ENCODE peak calls at places on chromosomes 2 and 18, in ten cellular contexts. One of them, this sample, is unnamed.

GRCh38 chr2:124810132-124810531 is 785.0 kb downstream of the CNTNAP5 start:
- DNase-seq in nephron progenitor cell: peak
- DNase-seq in tibial artery: no peak
- DNase-seq in thoracic aorta: no peak
- DNase-seq in dorsolateral prefrontal cortex: no peak
- DNase-seq in astrocyte of the spinal cord: no peak
- DNase-seq in CD4-positive, alpha-beta T cell: no peak
- DNase-seq in pancreas: no peak
- DNase-seq in heart left ventricle: peak
- DNase-seq in AG04450: no peak
- DNase-seq in this sample: peak

GRCh38 chr18:39455300-39455699 is 1889.7 kb upstream of the CELF4 start:
- DNase-seq in CD4-positive, alpha-beta T cell: no peak
- DNase-seq in heart left ventricle: no peak
- DNase-seq in nephron progenitor cell: no peak
- DNase-seq in pancreas: no peak
- DNase-seq in dorsolateral prefrontal cortex: no peak
- DNase-seq in thoracic aorta: no peak
- DNase-seq in astrocyte of the spinal cord: peak
- DNase-seq in tibial artery: no peak
- DNase-seq in AG04450: no peak
- DNase-seq in this sample: peak

GRCh38 chr2:38690499-38691420 is 24.8 kb downstream of the GALM start:
- DNase-seq in dorsolateral prefrontal cortex: no peak
- DNase-seq in pancreas: no peak
- DNase-seq in thoracic aorta: no peak
- DNase-seq in heart left ventricle: no peak
- DNase-seq in nephron progenitor cell: no peak
- DNase-seq in AG04450: peak
- DNase-seq in CD4-positive, alpha-beta T cell: no peak
- DNase-seq in tibial artery: peak
- DNase-seq in astrocyte of the spinal cord: peak
- DNase-seq in this sample: peak

GRCh38 chr18:45993441-45993840 is 26.3 kb upstream of the EPG5 start:
- DNase-seq in astrocyte of the spinal cord: peak
- DNase-seq in thoracic aorta: no peak
- DNase-seq in dorsolateral prefrontal cortex: no peak
- DNase-seq in tibial artery: no peak
- DNase-seq in pancreas: no peak
- DNase-seq in heart left ventricle: no peak
- DNase-seq in CD4-positive, alpha-beta T cell: no peak
- DNase-seq in nephron progenitor cell: no peak
- DNase-seq in AG04450: peak
- DNase-seq in this sample: peak

GRCh38 chr2:3692375-3692774 is 11.0 kb upstream of the DCDC2C start:
- DNase-seq in heart left ventricle: no peak
- DNase-seq in tibial artery: no peak
- DNase-seq in astrocyte of the spinal cord: peak
- DNase-seq in dorsolateral prefrontal cortex: no peak
- DNase-seq in CD4-positive, alpha-beta T cell: no peak
- DNase-seq in thoracic aorta: no peak
- DNase-seq in AG04450: no peak
- DNase-seq in nephron progenitor cell: no peak
- DNase-seq in pancreas: no peak
- DNase-seq in this sample: peak

GRCh38 chr2:55581435-55581834 is 36.0 kb downstream of the PPP4R3B start:
- DNase-seq in astrocyte of the spinal cord: no peak
- DNase-seq in pancreas: no peak
- DNase-seq in dorsolateral prefrontal cortex: no peak
- DNase-seq in tibial artery: no peak
- DNase-seq in CD4-positive, alpha-beta T cell: no peak
- DNase-seq in AG04450: no peak
- DNase-seq in nephron progenitor cell: no peak
- DNase-seq in heart left ventricle: no peak
- DNase-seq in thoracic aorta: no peak
- DNase-seq in this sample: no peak

GRCh38 chr2:193837368-193837767 is 1642.6 kb upstream of the TMEFF2 start:
- DNase-seq in tibial artery: no peak
- DNase-seq in heart left ventricle: no peak
- DNase-seq in pancreas: no peak
- DNase-seq in AG04450: no peak
- DNase-seq in astrocyte of the spinal cord: peak
- DNase-seq in thoracic aorta: no peak
- DNase-seq in CD4-positive, alpha-beta T cell: no peak
- DNase-seq in nephron progenitor cell: no peak
- DNase-seq in dorsolateral prefrontal cortex: no peak
- DNase-seq in this sample: peak

GRCh38 chr2:212539145-212539880 is 711 bp upstream of the ERBB4 start:
- DNase-seq in tibial artery: peak
- DNase-seq in thoracic aorta: no peak
- DNase-seq in AG04450: no peak
- DNase-seq in pancreas: peak
- DNase-seq in astrocyte of the spinal cord: no peak
- DNase-seq in dorsolateral prefrontal cortex: peak
- DNase-seq in heart left ventricle: peak
- DNase-seq in nephron progenitor cell: peak
- DNase-seq in CD4-positive, alpha-beta T cell: no peak
- DNase-seq in this sample: peak

GRCh38 chr2:16644204-16644925 is 21.3 kb downstream of the CYRIA start:
- DNase-seq in tibial artery: no peak
- DNase-seq in pancreas: no peak
- DNase-seq in CD4-positive, alpha-beta T cell: no peak
- DNase-seq in thoracic aorta: no peak
- DNase-seq in AG04450: no peak
- DNase-seq in astrocyte of the spinal cord: no peak
- DNase-seq in heart left ventricle: no peak
- DNase-seq in nephron progenitor cell: no peak
- DNase-seq in dorsolateral prefrontal cortex: no peak
- DNase-seq in this sample: peak

GRCh38 chr18:49726564-49726963 is 86.8 kb downstream of the ACAA2 start:
- DNase-seq in heart left ventricle: no peak
- DNase-seq in CD4-positive, alpha-beta T cell: no peak
- DNase-seq in pancreas: no peak
- DNase-seq in AG04450: no peak
- DNase-seq in thoracic aorta: no peak
- DNase-seq in astrocyte of the spinal cord: no peak
- DNase-seq in dorsolateral prefrontal cortex: no peak
- DNase-seq in tibial artery: no peak
- DNase-seq in nephron progenitor cell: no peak
- DNase-seq in this sample: no peak

GRCh38 chr2:47666332-47666731 is 116.6 kb upstream of the MSH6 start:
- DNase-seq in AG04450: no peak
- DNase-seq in astrocyte of the spinal cord: no peak
- DNase-seq in dorsolateral prefrontal cortex: no peak
- DNase-seq in pancreas: no peak
- DNase-seq in tibial artery: no peak
- DNase-seq in heart left ventricle: no peak
- DNase-seq in thoracic aorta: no peak
- DNase-seq in CD4-positive, alpha-beta T cell: no peak
- DNase-seq in nephron progenitor cell: no peak
- DNase-seq in this sample: no peak

GRCh38 chr2:47660167-47660566 is 122.8 kb upstream of the MSH6 start:
- DNase-seq in thoracic aorta: no peak
- DNase-seq in CD4-positive, alpha-beta T cell: no peak
- DNase-seq in AG04450: no peak
- DNase-seq in astrocyte of the spinal cord: no peak
- DNase-seq in nephron progenitor cell: no peak
- DNase-seq in tibial artery: no peak
- DNase-seq in heart left ventricle: no peak
- DNase-seq in pancreas: no peak
- DNase-seq in dorsolateral prefrontal cortex: no peak
- DNase-seq in this sample: no peak

GRCh38 chr2:47662547-47662946 is 120.4 kb upstream of the MSH6 start:
- DNase-seq in CD4-positive, alpha-beta T cell: no peak
- DNase-seq in pancreas: no peak
- DNase-seq in AG04450: no peak
- DNase-seq in astrocyte of the spinal cord: no peak
- DNase-seq in nephron progenitor cell: no peak
- DNase-seq in thoracic aorta: no peak
- DNase-seq in heart left ventricle: no peak
- DNase-seq in tibial artery: no peak
- DNase-seq in dorsolateral prefrontal cortex: no peak
- DNase-seq in this sample: no peak

GRCh38 chr2:47661310-47661709 is 121.6 kb upstream of the MSH6 start:
- DNase-seq in astrocyte of the spinal cord: no peak
- DNase-seq in AG04450: no peak
- DNase-seq in heart left ventricle: no peak
- DNase-seq in CD4-positive, alpha-beta T cell: no peak
- DNase-seq in tibial artery: no peak
- DNase-seq in thoracic aorta: no peak
- DNase-seq in pancreas: no peak
- DNase-seq in dorsolateral prefrontal cortex: no peak
- DNase-seq in nephron progenitor cell: no peak
- DNase-seq in this sample: no peak

GRCh38 chr2:47664817-47665216 is 118.1 kb upstream of the MSH6 start:
- DNase-seq in thoracic aorta: no peak
- DNase-seq in tibial artery: no peak
- DNase-seq in pancreas: no peak
- DNase-seq in dorsolateral prefrontal cortex: no peak
- DNase-seq in CD4-positive, alpha-beta T cell: no peak
- DNase-seq in astrocyte of the spinal cord: no peak
- DNase-seq in nephron progenitor cell: no peak
- DNase-seq in heart left ventricle: no peak
- DNase-seq in AG04450: no peak
- DNase-seq in this sample: no peak
- TF ChIP-seq CTCF in thoracic aorta: no peak
- TF ChIP-seq CTCF in tibial artery: no peak
- TF ChIP-seq CTCF in pancreas: no peak
- TF ChIP-seq CTCF in dorsolateral prefrontal cortex: no peak
- TF ChIP-seq CTCF in CD4-positive, alpha-beta T cell: no peak
- TF ChIP-seq CTCF in astrocyte of the spinal cord: peak
- TF ChIP-seq CTCF in nephron progenitor cell: no peak
- TF ChIP-seq CTCF in heart left ventricle: no peak
- TF ChIP-seq CTCF in AG04450: no peak
- TF ChIP-seq CTCF in this sample: peak

GRCh38 chr2:108932736-108933135 is 56.3 kb downstream of the EDAR start:
- DNase-seq in CD4-positive, alpha-beta T cell: no peak
- DNase-seq in tibial artery: no peak
- DNase-seq in thoracic aorta: no peak
- DNase-seq in nephron progenitor cell: no peak
- DNase-seq in astrocyte of the spinal cord: no peak
- DNase-seq in heart left ventricle: no peak
- DNase-seq in AG04450: no peak
- DNase-seq in dorsolateral prefrontal cortex: peak
- DNase-seq in pancreas: no peak
- DNase-seq in this sample: no peak
- TF ChIP-seq CTCF in CD4-positive, alpha-beta T cell: no peak
- TF ChIP-seq CTCF in tibial artery: no peak
- TF ChIP-seq CTCF in thoracic aorta: no peak
- TF ChIP-seq CTCF in nephron progenitor cell: no peak
- TF ChIP-seq CTCF in astrocyte of the spinal cord: no peak
- TF ChIP-seq CTCF in heart left ventricle: no peak
- TF ChIP-seq CTCF in AG04450: no peak
- TF ChIP-seq CTCF in dorsolateral prefrontal cortex: no peak
- TF ChIP-seq CTCF in pancreas: no peak
- TF ChIP-seq CTCF in this sample: no peak

GRCh38 chr2:40556298-40556697 is 104.4 kb upstream of the SLC8A1 start:
- DNase-seq in tibial artery: no peak
- DNase-seq in thoracic aorta: no peak
- DNase-seq in astrocyte of the spinal cord: no peak
- DNase-seq in dorsolateral prefrontal cortex: no peak
- DNase-seq in pancreas: no peak
- DNase-seq in CD4-positive, alpha-beta T cell: no peak
- DNase-seq in heart left ventricle: no peak
- DNase-seq in AG04450: no peak
- DNase-seq in nephron progenitor cell: no peak
- DNase-seq in this sample: no peak
- TF ChIP-seq CTCF in tibial artery: no peak
- TF ChIP-seq CTCF in thoracic aorta: no peak
- TF ChIP-seq CTCF in astrocyte of the spinal cord: no peak
- TF ChIP-seq CTCF in dorsolateral prefrontal cortex: no peak
- TF ChIP-seq CTCF in pancreas: no peak
- TF ChIP-seq CTCF in CD4-positive, alpha-beta T cell: no peak
- TF ChIP-seq CTCF in heart left ventricle: no peak
- TF ChIP-seq CTCF in AG04450: no peak
- TF ChIP-seq CTCF in nephron progenitor cell: no peak
- TF ChIP-seq CTCF in this sample: no peak

DNA sequence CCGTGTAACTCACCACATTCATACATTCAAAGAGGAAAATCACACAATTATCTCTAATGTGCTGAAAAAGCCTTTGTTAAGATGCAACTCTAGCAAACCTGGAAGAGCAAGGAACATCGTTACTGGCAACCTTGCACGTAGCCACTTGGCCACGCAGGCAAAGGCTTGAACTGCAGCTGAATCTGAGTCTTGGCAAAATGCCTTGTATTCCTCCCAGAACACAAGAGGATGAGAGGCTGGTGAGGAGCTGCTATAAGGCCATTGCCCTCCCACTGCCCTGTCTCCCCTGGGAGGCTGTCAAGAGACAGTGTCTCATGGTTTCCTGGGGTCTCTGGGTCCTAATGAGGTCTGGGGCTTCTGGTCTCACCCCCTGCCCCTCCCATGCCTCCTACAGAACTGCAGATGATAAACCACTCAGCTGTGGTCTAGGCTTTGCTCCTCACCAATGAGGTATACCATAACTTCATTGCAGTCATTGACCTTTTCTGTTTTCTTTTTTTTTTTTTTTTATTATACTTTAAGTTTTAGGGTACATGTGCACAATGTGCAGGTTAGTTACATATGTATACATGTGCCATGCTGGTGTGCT is 141.4 kb downstream of the SPP2 start:
- DNase-seq in dorsolateral prefrontal cortex: no peak
- DNase-seq in CD4-positive, alpha-beta T cell: no peak
- DNase-seq in thoracic aorta: no peak
- DNase-seq in astrocyte of the spinal cord: peak
- DNase-seq in tibial artery: no peak
- DNase-seq in AG04450: no peak
- DNase-seq in pancreas: no peak
- DNase-seq in heart left ventricle: no peak
- DNase-seq in nephron progenitor cell: no peak
- DNase-seq in this sample: peak
- TF ChIP-seq CTCF in dorsolateral prefrontal cortex: no peak
- TF ChIP-seq CTCF in CD4-positive, alpha-beta T cell: no peak
- TF ChIP-seq CTCF in thoracic aorta: no peak
- TF ChIP-seq CTCF in astrocyte of the spinal cord: no peak
- TF ChIP-seq CTCF in tibial artery: no peak
- TF ChIP-seq CTCF in AG04450: peak
- TF ChIP-seq CTCF in pancreas: no peak
- TF ChIP-seq CTCF in heart left ventricle: no peak
- TF ChIP-seq CTCF in nephron progenitor cell: no peak
- TF ChIP-seq CTCF in this sample: no peak

GRCh38 chr2:26033769-26034596 is at the start of gene RAB10:
- DNase-seq in nephron progenitor cell: peak
- DNase-seq in thoracic aorta: peak
- DNase-seq in AG04450: peak
- DNase-seq in CD4-positive, alpha-beta T cell: peak
- DNase-seq in dorsolateral prefrontal cortex: peak
- DNase-seq in tibial artery: peak
- DNase-seq in heart left ventricle: peak
- DNase-seq in astrocyte of the spinal cord: peak
- DNase-seq in pancreas: peak
- DNase-seq in this sample: peak
- TF ChIP-seq CTCF in nephron progenitor cell: no peak
- TF ChIP-seq CTCF in thoracic aorta: no peak
- TF ChIP-seq CTCF in AG04450: no peak
- TF ChIP-seq CTCF in CD4-positive, alpha-beta T cell: no peak
- TF ChIP-seq CTCF in dorsolateral prefrontal cortex: peak
- TF ChIP-seq CTCF in tibial artery: no peak
- TF ChIP-seq CTCF in heart left ventricle: no peak
- TF ChIP-seq CTCF in astrocyte of the spinal cord: no peak
- TF ChIP-seq CTCF in pancreas: no peak
- TF ChIP-seq CTCF in this sample: no peak

This sample was measured in cardiac fibroblast.